ENCODE peak calls at places on chromosomes 11 and 22, in six cellular contexts. O is mesenchymal stem cell, H is IMR-90, V is H1, Y is H9, P is neuronal stem cell. X is an unnamed sample. For H3K9me3, the result is how much of the 10 kb centered on the place peaks cover.

GRCh38 chr22:41831383-41831782 is 1.5 kb upstream of the SREBF2 start:
- DNase-seq in O (peak), H (no peak), V (no peak), Y (no peak), P (no peak), X (peak)

GRCh38 chr22:39362271-39362670 is 12.5 kb downstream of the SYNGR1 start:
- DNase-seq in O (no peak), H (no peak), V (no peak), Y (peak), P (no peak), X (no peak)

GRCh38 chr11:132895340-132895739 is 637.0 kb downstream of the OPCML start:
- DNase-seq in O (no peak), H (peak), V (no peak), Y (no peak), P (no peak), X (no peak)

GRCh38 chr11:120096326-120096725 is 41.6 kb downstream of the TRIM29 start:
- DNase-seq in O (no peak), H (no peak), V (no peak), Y (no peak), P (no peak), X (no peak)

GRCh38 chr11:28366549-28367341 is 258.6 kb downstream of the METTL15 start:
- DNase-seq in O (peak), H (peak), V (no peak), Y (no peak), P (no peak), X (no peak)

GRCh38 chr11:115933564-115933963 is 429.3 kb upstream of the CADM1 start:
- DNase-seq in O (no peak), H (no peak), V (no peak), Y (no peak), P (no peak), X (no peak)

GRCh38 chr11:34379081-34379480 is 21.3 kb upstream of the ABTB2 start:
- DNase-seq in O (no peak), H (peak), V (no peak), Y (no peak), P (no peak), X (no peak)

GRCh38 chr11:68959465-68960298 is 21.1 kb downstream of the MRGPRD start:
- DNase-seq in O (no peak), H (no peak), V (no peak), Y (no peak), P (no peak), X (no peak)

GRCh38 chr22:26245001-26245400 is 75.7 kb downstream of the SEZ6L start:
- DNase-seq in O (no peak), H (no peak), V (no peak), Y (no peak), P (no peak), X (no peak)

GRCh38 chr22:17098379-17098819 is 13.6 kb downstream of the IL17RA start:
- DNase-seq in O (no peak), H (no peak), V (no peak), Y (no peak), P (no peak), X (no peak)

GRCh38 chr22:26797910-26798309 is 140.5 kb downstream of the MIAT start:
- DNase-seq in O (no peak), H (no peak), V (no peak), Y (peak), P (no peak), X (no peak)

GRCh38 chr11:73415854-73416615 is 39.8 kb downstream of the RELT start:
- DNase-seq in O (no peak), H (peak), V (no peak), Y (no peak), P (no peak), X (no peak)

GRCh38 chr22:32583074-32583677 is 108.6 kb downstream of the FBXO7 start:
- DNase-seq in O (no peak), H (no peak), V (no peak), Y (no peak), P (no peak), X (no peak)

GRCh38 chr11:71995726-71996291 is 2.9 kb upstream of the IL18BP start:
- DNase-seq in O (no peak), H (no peak), V (no peak), Y (no peak), P (no peak), X (no peak)

GRCh38 chr11:119373917-119374631 is 7.4 kb downstream of the USP2 start:
- DNase-seq in O (peak), H (peak), V (no peak), Y (peak), P (peak), X (peak)

GRCh38 chr11:126414615-126415014 is 59.1 kb downstream of the ST3GAL4 start:
- DNase-seq in O (no peak), H (no peak), V (no peak), Y (no peak), P (no peak), X (no peak)

GRCh38 chr11:96338910-96339703 is 3.9 kb downstream of the MAML2 start:
- DNase-seq in O (peak), H (peak), V (no peak), Y (peak), P (no peak), X (peak)

GRCh38 chr11:73240190-73240781 is 22.2 kb downstream of the P2RY2 start:
- DNase-seq in O (peak), H (peak), V (no peak), Y (peak), P (no peak), X (no peak)

GRCh38 chr11:108851781-108852180 is 186.9 kb downstream of the DDX10 start:
- DNase-seq in O (no peak), H (no peak), V (no peak), Y (no peak), P (no peak), X (no peak)

GRCh38 chr11:61532136-61533038 is 23.8 kb downstream of the LRRC10B start:
- DNase-seq in O (peak), H (no peak), V (no peak), Y (peak), P (no peak), X (peak)

GRCh38 chr11:132943737-132944556 is 588.4 kb downstream of the OPCML start:
- DNase-seq in O (no peak), H (no peak), V (no peak), Y (peak), P (peak), X (no peak)

GRCh38 chr11:94740083-94740974 is 27.8 kb upstream of the AMOTL1 start:
- DNase-seq in O (peak), H (no peak), V (no peak), Y (peak), P (peak), X (no peak)

GRCh38 chr11:13881176-13881680 is 81.3 kb upstream of the SPON1 start:
- DNase-seq in O (no peak), H (no peak), V (no peak), Y (no peak), P (no peak), X (no peak)

GRCh38 chr11:117825538-117826359 is 1.2 kb upstream of the FXYD2 start:
- DNase-seq in O (no peak), H (no peak), V (no peak), Y (peak), P (no peak), X (no peak)

GRCh38 chr11:130814440-130815073 is 101.7 kb downstream of the SNX19 start:
- DNase-seq in O (no peak), H (no peak), V (no peak), Y (no peak), P (no peak), X (no peak)

GRCh38 chr11:9091044-9091936 is at the start of gene SCUBE2:
- DNase-seq in O (no peak), H (no peak), V (no peak), Y (peak), P (no peak), X (no peak)

GRCh38 chr11:102061276-102061675 is 14.0 kb downstream of the CFAP300 start:
- DNase-seq in O (peak), H (peak), V (no peak), Y (no peak), P (no peak), X (no peak)

GRCh38 chr11:35529971-35530495 is 4.6 kb upstream of the PAMR1 start:
- DNase-seq in O (peak), H (peak), V (no peak), Y (no peak), P (no peak), X (no peak)

GRCh38 chr11:18314794-18315523 is 7.0 kb downstream of the HPS5 start:
- DNase-seq in O (no peak), H (no peak), V (no peak), Y (no peak), P (no peak), X (no peak)

GRCh38 chr11:88175004-88175706 is at the start of gene RAB38:
- DNase-seq in O (peak), H (peak), V (peak), Y (peak), P (peak), X (peak)

GRCh38 chr11:131637469-131638175 is 267.2 kb downstream of the NTM start:
- DNase-seq in O (no peak), H (no peak), V (no peak), Y (no peak), P (no peak), X (peak)

GRCh38 chr11:111982019-111982464 is 43.2 kb upstream of the DLAT start:
- DNase-seq in O (peak), H (peak), V (peak), Y (peak), P (peak), X (peak)

GRCh38 chr11:61671527-61671926 is 8.7 kb upstream of the DAGLA start:
- DNase-seq in O (no peak), H (no peak), V (no peak), Y (peak), P (no peak), X (peak)

GRCh38 chr11:83364500-83365059 is 78.4 kb upstream of the CCDC90B start:
- DNase-seq in O (no peak), H (no peak), V (peak), Y (no peak), P (no peak), X (no peak)

GRCh38 chr11:92845390-92846185 is 123.9 kb upstream of the MTNR1B start:
- DNase-seq in O (no peak), H (no peak), V (no peak), Y (no peak), P (no peak), X (peak)

GRCh38 chr11:9607511-9607899 is 34.0 kb downstream of the WEE1 start:
- DNase-seq in O (no peak), H (no peak), V (no peak), Y (no peak), P (no peak), X (no peak)

DNA sequence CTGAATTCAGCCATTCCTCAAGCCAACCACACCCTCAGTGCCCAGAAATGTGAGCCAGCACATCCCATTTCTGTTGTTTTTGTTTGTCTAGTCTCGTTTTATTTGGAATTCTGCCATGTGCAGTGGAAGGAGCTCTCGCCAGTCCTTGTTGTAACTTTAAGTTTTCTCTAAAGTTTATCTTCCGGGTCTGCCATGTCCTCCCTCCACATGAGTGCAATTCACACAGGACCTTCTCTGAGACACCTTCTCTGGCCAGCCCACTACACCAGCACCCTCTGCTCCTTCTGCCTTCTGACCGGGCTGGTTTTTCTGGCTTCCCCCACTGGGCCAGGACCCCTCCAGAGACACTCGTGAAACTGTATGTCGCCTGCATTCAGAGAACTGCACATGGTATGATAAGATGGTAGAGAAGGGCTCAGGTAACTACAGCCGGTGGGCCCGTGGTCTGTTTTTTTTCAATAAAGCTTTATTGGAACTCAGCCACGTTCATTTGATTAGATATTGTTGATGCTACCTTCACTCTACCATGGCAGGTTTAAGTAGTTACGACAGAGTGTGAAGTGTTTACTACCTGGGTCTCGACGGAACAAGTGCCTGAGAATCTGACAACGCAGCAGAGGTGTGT is 513.9 kb downstream of the TBC1D22A start:
- DNase-seq in O (no peak), H (no peak), V (no peak), Y (no peak), P (no peak), X (no peak)
- H3K9me3 ChIP-seq in O (under half), H (under half), V (half or more), Y (half or more), P (under half), X (half or more)

GRCh38 chr11:65498042-65498726 is 661 bp upstream of the MALAT1 start:
- DNase-seq in O (peak), H (peak), V (no peak), Y (no peak), P (no peak), X (peak)
- H3K4ac ChIP-seq in O (peak), H (peak), V (peak), Y (peak), P (peak), X (peak)

DNA sequence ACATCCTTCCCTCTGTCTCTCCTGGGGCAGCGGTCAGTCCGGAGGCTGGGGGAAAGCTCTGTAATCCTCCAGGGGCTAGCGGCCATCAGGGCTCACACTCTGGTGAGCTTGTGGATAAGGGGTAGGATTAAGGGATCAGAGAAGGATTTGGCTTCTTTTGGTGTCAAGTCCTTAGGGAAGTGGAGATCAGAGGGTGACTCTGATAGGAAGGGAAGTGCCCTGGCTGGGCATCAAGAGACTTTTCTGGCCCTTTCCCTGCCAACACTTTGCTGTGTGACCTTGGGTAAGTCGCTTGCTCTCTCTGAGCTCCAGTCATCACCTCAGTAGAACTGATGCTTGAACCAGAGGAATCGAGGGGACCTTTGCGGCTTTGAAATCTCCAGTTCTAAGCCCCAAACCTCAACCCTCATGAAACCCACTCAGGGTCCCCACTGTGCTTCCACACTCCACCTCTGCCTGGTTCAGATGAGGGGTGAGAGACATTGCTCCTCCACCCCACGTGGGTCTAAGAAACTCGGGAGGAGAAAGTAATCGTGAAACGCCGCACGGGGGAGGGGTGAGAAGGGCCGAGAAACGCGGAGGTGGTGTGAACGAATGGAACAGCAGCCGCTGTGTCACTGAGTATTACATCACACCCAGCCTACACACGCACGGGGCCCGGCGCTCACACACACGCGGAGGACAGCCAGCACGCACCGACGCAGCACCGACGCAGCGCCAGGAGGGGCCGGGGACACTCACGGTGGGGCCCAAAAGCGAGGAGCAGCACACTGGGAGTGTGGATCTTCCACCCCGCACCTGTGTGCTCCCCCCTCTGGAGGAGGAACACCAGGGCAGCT is 4.2 kb downstream of the RTN4RL2 start:
- DNase-seq in O (no peak), H (peak), V (no peak), Y (no peak), P (no peak), X (peak)
- H3K23ac ChIP-seq in O (no peak), H (no peak), V (no peak), Y (no peak), P (peak), X (no peak)

DNA sequence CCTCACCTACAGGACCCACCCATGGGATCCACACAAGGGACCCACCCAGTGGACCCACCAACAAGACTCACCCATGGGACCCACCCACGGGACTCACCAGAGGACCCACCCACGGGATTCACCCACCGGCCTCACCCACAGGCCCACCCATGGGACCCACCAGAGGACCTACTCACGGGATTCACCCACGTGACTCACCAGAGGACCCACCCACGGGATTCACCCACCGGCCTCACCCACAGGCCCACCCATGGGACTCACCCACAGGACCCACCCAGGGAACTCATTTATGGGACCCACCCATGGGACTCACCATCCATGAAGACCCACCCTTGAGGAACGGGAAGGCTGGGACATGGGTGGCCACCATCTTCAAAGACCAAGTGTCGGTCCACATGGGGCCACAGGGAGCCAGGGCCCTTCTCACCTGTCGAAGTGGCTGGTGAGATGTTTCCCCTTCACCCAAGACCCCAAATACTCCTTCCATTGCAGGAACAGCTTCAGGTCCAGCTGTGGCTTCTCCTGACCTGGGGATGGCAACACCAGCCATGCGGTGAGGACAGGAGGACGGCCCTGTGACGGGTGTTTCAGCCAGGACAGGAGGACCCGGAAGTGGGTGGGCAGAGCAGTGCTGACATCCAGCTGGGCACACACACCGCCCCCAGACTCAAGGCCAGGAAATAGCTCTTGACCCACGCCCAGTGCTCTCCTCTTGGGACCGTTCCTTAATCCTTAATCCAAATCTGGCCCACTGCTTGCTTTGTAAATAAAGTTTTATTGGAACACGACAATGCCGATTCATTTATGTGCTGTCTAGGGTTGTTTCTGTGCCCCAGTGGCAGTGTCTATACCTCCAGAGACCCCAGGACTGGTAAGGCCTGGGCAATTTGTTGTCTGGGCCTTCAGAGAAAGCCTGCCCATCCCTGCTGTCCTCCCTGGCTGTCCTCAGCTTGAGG is 1005.1 kb downstream of the BRD1 start:
- DNase-seq in O (no peak), H (no peak), V (no peak), Y (no peak), P (no peak), X (no peak)
- H3K9me3 ChIP-seq in O (under half), H (half or more), V (under half), Y (under half), P (under half), X (under half)

GRCh38 chr22:29030618-29031235 is 30.9 kb downstream of the C22orf31 start:
- DNase-seq in O (peak), H (peak), V (no peak), Y (peak), P (peak), X (peak)

GRCh38 chr22:29030016-29030617 is 31.5 kb downstream of the C22orf31 start:
- DNase-seq in O (peak), H (no peak), V (no peak), Y (no peak), P (peak), X (no peak)

GRCh38 chr22:29032584-29032983 is 29.0 kb downstream of the C22orf31 start:
- DNase-seq in O (peak), H (peak), V (no peak), Y (no peak), P (no peak), X (no peak)

GRCh38 chr22:29031236-29031982 is 30.2 kb downstream of the C22orf31 start:
- DNase-seq in O (peak), H (peak), V (peak), Y (peak), P (peak), X (peak)

GRCh38 chr22:29032014-29032475 is 29.6 kb downstream of the C22orf31 start:
- DNase-seq in O (no peak), H (no peak), V (no peak), Y (no peak), P (no peak), X (no peak)
- H3K4ac ChIP-seq in O (peak), H (peak), V (peak), Y (no peak), P (no peak), X (peak)

DNA sequence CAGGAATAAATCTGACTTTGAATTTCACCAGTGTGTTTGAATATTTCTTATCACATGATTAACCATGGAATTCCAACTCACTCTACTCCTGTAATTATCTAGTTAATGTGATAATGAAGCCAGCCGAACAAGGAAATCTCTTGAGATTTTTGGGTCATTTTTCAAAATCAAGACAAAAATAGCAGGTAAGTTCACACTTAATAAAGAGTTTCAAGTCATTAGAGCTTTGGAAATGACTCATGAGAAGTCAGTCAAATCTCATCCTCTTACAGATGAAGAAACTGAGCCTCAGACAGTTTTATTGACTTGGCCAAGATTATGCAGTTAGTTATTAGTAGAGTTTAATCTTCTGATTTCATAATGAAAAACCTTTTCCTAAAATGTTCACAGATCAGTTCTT is 148.8 kb downstream of the ARHGAP42 start:
- DNase-seq in O (no peak), H (no peak), V (no peak), Y (no peak), P (no peak), X (no peak)
- H3K23ac ChIP-seq in O (no peak), H (no peak), V (no peak), Y (no peak), P (no peak), X (no peak)

GRCh38 chr11:97687106-97687505 is 1297.3 kb downstream of the JRKL start:
- DNase-seq in O (no peak), H (no peak), V (no peak), Y (no peak), P (no peak), X (no peak)
- H3K9me3 ChIP-seq in O (under half), H (under half), V (under half), Y (under half), P (under half), X (under half)